ENCODE peak calls at places on chromosomes 13 and 19, in five cellular contexts. B is K562, V is upper lobe of left lung, F is HepG2, S is GM12878. L is an unnamed sample.

GRCh38 chr13:23725922-23726321 is 155.7 kb downstream of the TNFRSF19 start:
- ATAC-seq in S (no peak), V (peak; percentile 58), F (no peak), B (no peak), L (no peak)

GRCh38 chr13:36363464-36363863 is 17.3 kb upstream of the SPART start:
- ATAC-seq in B (no peak), V (no peak), F (no peak), S (no peak), L (no peak)

GRCh38 chr19:18611327-18612050 is 1.2 kb upstream of the TMEM59L start:
- ATAC-seq in B (peak; percentile 54), F (peak; percentile 43), V (no peak), S (no peak), L (no peak)

GRCh38 chr13:76795701-76796695 is 90.2 kb downstream of the KCTD12 start:
- ATAC-seq in B (no peak), V (no peak), F (no peak), S (no peak), L (no peak)

GRCh38 chr13:114038211-114038613 is 64.3 kb upstream of the C13orf46 start:
- ATAC-seq in F (no peak), B (no peak), S (no peak), V (no peak), L (no peak)

GRCh38 chr13:20714161-20714560 is 10.7 kb downstream of the IL17D start:
- ATAC-seq in F (peak; percentile 19), V (no peak), B (no peak), S (no peak), L (peak; percentile 1)

GRCh38 chr13:67223024-67223423 is 7.1 kb downstream of the PCDH9 start:
- ATAC-seq in B (no peak), S (peak; percentile 62), F (no peak), V (no peak), L (no peak)

GRCh38 chr13:46057251-46058015 is 4.9 kb upstream of the ZC3H13 start:
- ATAC-seq in B (no peak), S (no peak), V (no peak), F (no peak), L (no peak)

GRCh38 chr13:51267581-51267980 is 45.4 kb downstream of the FAM124A start:
- ATAC-seq in F (no peak), V (no peak), S (no peak), B (no peak), L (no peak)

GRCh38 chr19:49168421-49168820 is 10.8 kb downstream of the TRPM4 start:
- ATAC-seq in F (no peak), S (no peak), V (peak; percentile 27), B (no peak), L (no peak)

GRCh38 chr19:54707932-54708331 is 16.3 kb upstream of the KIR3DL3 start:
- ATAC-seq in B (no peak), F (no peak), V (peak; percentile 29), S (no peak), L (no peak)

GRCh38 chr19:648305-648704 is 8.6 kb downstream of the FGF22 start:
- ATAC-seq in S (no peak), F (no peak), B (no peak), V (no peak), L (no peak)

GRCh38 chr13:49553888-49554287 is 31.5 kb downstream of the RCBTB1 start:
- ATAC-seq in V (no peak), B (no peak), F (no peak), S (no peak), L (no peak)
- TF ChIP-seq POLR2AphosphoS5 in V (no peak), B (no peak), F (no peak), S (no peak), L (no peak)

DNA sequence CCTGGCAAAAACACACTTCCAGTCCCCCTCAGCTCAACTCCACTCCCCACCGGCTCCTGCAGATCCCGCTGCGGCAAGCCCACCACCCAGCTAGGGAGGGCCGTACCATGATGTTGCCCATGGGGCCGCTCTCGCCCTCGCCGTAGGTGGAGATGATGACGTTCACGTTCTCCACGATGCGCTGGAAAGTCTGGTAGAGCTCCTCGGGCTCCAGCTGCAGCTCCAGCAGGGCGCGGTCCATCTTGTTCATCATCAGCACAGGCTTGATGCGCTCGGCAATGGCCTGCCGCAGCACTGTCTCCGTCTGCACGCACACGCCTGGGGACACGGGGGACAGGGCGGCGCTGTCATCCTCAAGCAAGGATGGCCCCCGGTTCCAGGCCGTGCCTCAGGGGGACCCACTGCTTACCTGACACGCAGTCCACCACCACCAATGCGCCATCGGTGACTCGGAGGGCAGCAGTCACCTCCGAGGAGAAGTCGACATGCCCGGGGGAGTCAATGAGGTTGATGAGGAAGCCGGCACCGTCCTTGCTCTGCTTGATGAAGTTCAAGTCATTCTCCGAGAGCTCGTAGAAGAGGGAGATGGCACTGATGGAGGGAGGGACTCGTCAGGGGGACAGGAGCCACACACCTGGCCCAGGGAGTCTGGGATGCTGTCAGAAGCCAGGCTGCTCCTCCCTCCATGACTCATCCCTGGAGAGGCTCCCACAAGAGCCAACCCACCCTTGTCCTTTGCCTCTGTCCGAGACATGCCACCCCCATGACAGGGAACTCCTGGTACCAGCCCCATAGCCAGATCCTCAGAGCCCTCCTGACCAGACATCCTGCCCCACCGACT is 2.3 kb downstream of the EEF2 start:
- ATAC-seq in S (no peak), V (no peak), B (no peak), F (peak; percentile 8), L (no peak)
- TF ChIP-seq POLR2A in S (peak; percentile 81), V (no peak), B (peak; percentile 56), F (peak; percentile 48), L (no peak)

GRCh38 chr19:3970313-3970807 is 539 bp downstream of the DAPK3 start:
- ATAC-seq in B (no peak), V (no peak), F (peak; percentile 8), S (no peak), L (no peak)

GRCh38 chr19:3969435-3970312 is 1.2 kb downstream of the DAPK3 start:
- ATAC-seq in V (no peak), S (no peak), B (peak; percentile 6), F (peak; percentile 8), L (no peak)

GRCh38 chr19:3966051-3967017 is 4.6 kb downstream of the DAPK3 start:
- ATAC-seq in S (no peak), V (no peak), F (no peak), B (no peak), L (no peak)

GRCh38 chr19:3970808-3971598 is at the start of gene DAPK3:
- ATAC-seq in B (peak; percentile 91), V (peak; percentile 96), S (peak; percentile 95), F (peak; percentile 80), L (peak; percentile 90)

GRCh38 chr19:3968556-3969434 is 2.1 kb downstream of the DAPK3 start:
- ATAC-seq in V (peak; percentile 91), S (peak; percentile 5), F (peak; percentile 54), B (peak; percentile 13), L (peak; percentile 87)
- TF ChIP-seq EP300 in V (no peak), S (no peak), F (peak; percentile 59), B (no peak), L (no peak)

GRCh38 chr19:51448745-51449093 is 9.5 kb downstream of the SIGLEC8 start:
- ATAC-seq in F (no peak), S (no peak), B (no peak), V (no peak), L (no peak)
- TF ChIP-seq POLR2AphosphoS5 in F (no peak), S (no peak), B (no peak), V (no peak), L (no peak)

GRCh38 chr19:56476671-56477428 is at the start of gene ZNF667:
- ATAC-seq in B (no peak), S (no peak), V (no peak), F (no peak), L (no peak)

GRCh38 chr19:56476093-56476492 is 1.1 kb downstream of the ZNF667 start:
- ATAC-seq in V (no peak), B (no peak), S (no peak), F (no peak), L (no peak)

GRCh38 chr19:56477429-56478338 is 539 bp upstream of the ZNF667 start:
- ATAC-seq in F (no peak), B (peak; percentile 83), S (no peak), V (peak; percentile 92), L (peak; percentile 96)
- TF ChIP-seq POLR2A in F (no peak), B (no peak), S (no peak), V (no peak), L (peak; percentile 24)

GRCh38 chr13:68440874-68441273 is 1210.7 kb upstream of the PCDH9 start:
- ATAC-seq in V (no peak), S (peak; percentile 58), B (no peak), F (no peak), L (no peak)
- TF ChIP-seq EP300 in V (no peak), S (no peak), B (no peak), F (no peak), L (no peak)